ENCODE peak calls at places on chromosomes 6 and 20, in seven cellular contexts. V, T, Q, G, U, P and M are unnamed samples.

GRCh38 chr20:10565191-10565921 is 108.4 kb downstream of the JAG1 start:
- DNase-seq in V (peak; percentile 75), T (no peak), Q (no peak), G (no peak), U (no peak), P (no peak), M (no peak)

GRCh38 chr6:108116781-108117426 is 42.4 kb upstream of the OSTM1 start:
- DNase-seq in V (no peak), T (no peak), Q (no peak), G (no peak), U (no peak), P (no peak), M (no peak)

GRCh38 chr6:125307150-125307838 is 5.5 kb upstream of the HDDC2 start:
- DNase-seq in V (peak; percentile 83), T (no peak), Q (no peak), G (no peak), U (no peak), P (no peak), M (no peak)

GRCh38 chr6:106600329-106600728 is 29.0 kb downstream of the RTN4IP1 start:
- DNase-seq in V (no peak), T (no peak), Q (no peak), G (no peak), U (no peak), P (no peak), M (no peak)

GRCh38 chr6:137869781-137870180 is 2.7 kb downstream of the TNFAIP3 start:
- DNase-seq in V (no peak), T (no peak), Q (no peak), G (no peak), U (no peak), P (no peak), M (no peak)

GRCh38 chr6:22067127-22067526 is 229.7 kb downstream of the PRL start:
- DNase-seq in V (no peak), T (no peak), Q (no peak), G (no peak), U (no peak), P (no peak), M (no peak)

GRCh38 chr20:19515074-19515473 is 243.0 kb upstream of the RIN2 start:
- DNase-seq in V (no peak), T (no peak), Q (no peak), G (no peak), U (no peak), P (no peak), M (no peak)

GRCh38 chr6:116518621-116519020 is 7.2 kb downstream of the CALHM5 start:
- DNase-seq in V (no peak), T (no peak), Q (no peak), G (no peak), U (no peak), P (no peak), M (peak; percentile 37)

GRCh38 chr6:31569861-31570536 is 2.1 kb upstream of the LTA start:
- DNase-seq in V (no peak), T (no peak), Q (no peak), G (no peak), U (no peak), P (no peak), M (no peak)

GRCh38 chr20:19821605-19822004 is 63.5 kb downstream of the RIN2 start:
- DNase-seq in V (no peak), T (no peak), Q (no peak), G (no peak), U (no peak), P (no peak), M (no peak)

GRCh38 chr20:38112249-38112942 is 52.7 kb downstream of the TGM2 start:
- DNase-seq in V (no peak), T (no peak), Q (no peak), G (no peak), U (no peak), P (no peak), M (no peak)

GRCh38 chr6:170134077-170135040 is 156.5 kb downstream of the DLL1 start:
- DNase-seq in V (no peak), T (no peak), Q (no peak), G (peak; percentile 92), U (peak; percentile 57), P (no peak), M (no peak)

GRCh38 chr6:141988954-141989705 is 143.6 kb upstream of the GJE1 start:
- DNase-seq in V (peak; percentile 39), T (no peak), Q (peak; percentile 56), G (no peak), U (no peak), P (peak; percentile 11), M (no peak)

GRCh38 chr20:36249450-36249849 is 13.2 kb downstream of the AAR2 start:
- DNase-seq in V (no peak), T (no peak), Q (no peak), G (no peak), U (no peak), P (no peak), M (no peak)

GRCh38 chr6:163192591-163192990 is 221.9 kb upstream of the QKI start:
- DNase-seq in V (no peak), T (no peak), Q (no peak), G (no peak), U (no peak), P (no peak), M (no peak)

GRCh38 chr20:36991708-36992107 is 40.2 kb upstream of the SAMHD1 start:
- DNase-seq in V (no peak), T (no peak), Q (no peak), G (no peak), U (no peak), P (no peak), M (no peak)

GRCh38 chr6:50970908-50971307 is 152.2 kb downstream of the TFAP2B start:
- DNase-seq in V (no peak), T (no peak), Q (no peak), G (no peak), U (no peak), P (no peak), M (no peak)

GRCh38 chr6:12275084-12275483 is 15.1 kb upstream of the EDN1 start:
- DNase-seq in V (no peak), T (no peak), Q (no peak), G (no peak), U (no peak), P (no peak), M (no peak)

GRCh38 chr20:20367681-20368413 is at the start of gene INSM1:
- DNase-seq in V (no peak), T (no peak), Q (no peak), G (peak; percentile 100), U (no peak), P (peak; percentile 99), M (no peak)

GRCh38 chr6:111972714-111973678 is 80.9 kb upstream of the CCN6 start:
- DNase-seq in V (no peak), T (no peak), Q (no peak), G (no peak), U (peak; percentile 28), P (no peak), M (peak; percentile 69)

GRCh38 chr20:17796096-17796563 is 96.4 kb downstream of the BANF2 start:
- DNase-seq in V (no peak), T (no peak), Q (no peak), G (no peak), U (peak; percentile 43), P (no peak), M (peak; percentile 55)

GRCh38 chr20:25310921-25311728 is 63.2 kb downstream of the PYGB start:
- DNase-seq in V (no peak), T (no peak), Q (no peak), G (no peak), U (no peak), P (no peak), M (no peak)

GRCh38 chr20:17832236-17832635 is 132.5 kb downstream of the BANF2 start:
- DNase-seq in V (no peak), T (no peak), Q (no peak), G (no peak), U (no peak), P (no peak), M (no peak)

GRCh38 chr6:25694366-25694765 is 42.4 kb downstream of the SCGN start:
- DNase-seq in V (no peak), T (no peak), Q (no peak), G (no peak), U (no peak), P (no peak), M (no peak)

GRCh38 chr6:87623248-87623647 is 33.3 kb downstream of the ORC3 start:
- DNase-seq in V (no peak), T (no peak), Q (no peak), G (no peak), U (no peak), P (no peak), M (no peak)

GRCh38 chr6:36627141-36627540 is 33.0 kb downstream of the SRSF3 start:
- DNase-seq in V (no peak), T (no peak), Q (no peak), G (no peak), U (no peak), P (no peak), M (no peak)

GRCh38 chr6:123547216-123547978 is 89.4 kb downstream of the TRDN start:
- DNase-seq in V (no peak), T (no peak), Q (peak; percentile 56), G (peak; percentile 8), U (no peak), P (no peak), M (no peak)

GRCh38 chr6:125154184-125155135 is 887 bp downstream of the TPD52L1 start:
- DNase-seq in V (peak; percentile 34), T (no peak), Q (no peak), G (no peak), U (no peak), P (peak; percentile 17), M (peak; percentile 41)

GRCh38 chr6:163249651-163250101 is 164.8 kb upstream of the QKI start:
- DNase-seq in V (no peak), T (no peak), Q (no peak), G (no peak), U (no peak), P (no peak), M (no peak)

GRCh38 chr6:67210450-67210849 is 1424.6 kb upstream of the ADGRB3 start:
- DNase-seq in V (no peak), T (no peak), Q (no peak), G (no peak), U (no peak), P (no peak), M (no peak)

GRCh38 chr6:84093405-84094049 is 60.0 kb downstream of the MRAP2 start:
- DNase-seq in V (peak; percentile 56), T (no peak), Q (no peak), G (no peak), U (no peak), P (no peak), M (no peak)

GRCh38 chr6:128882560-128882959 is 378 bp upstream of the LAMA2 start:
- DNase-seq in V (no peak), T (no peak), Q (no peak), G (no peak), U (no peak), P (no peak), M (no peak)

GRCh38 chr20:36472656-36473071 is 68.7 kb upstream of the MYL9 start:
- DNase-seq in V (peak; percentile 77), T (no peak), Q (no peak), G (no peak), U (peak; percentile 55), P (peak; percentile 49), M (peak; percentile 69)

GRCh38 chr6:158772851-158773371 is 46.3 kb downstream of the EZR start:
- DNase-seq in V (peak; percentile 96), T (no peak), Q (no peak), G (no peak), U (no peak), P (no peak), M (no peak)